ENCODE peak calls at places on chromosome 13, in seven cellular contexts. Q, A, G, N, I, Y and S are unnamed samples.

GRCh38 chr13:109330941-109331340 is 455.4 kb downstream of the IRS2 start:
- DNase-seq in A (no peak), G (no peak), N (no peak), Y (no peak), I (no peak), Q (no peak), S (no peak)

GRCh38 chr13:112968910-112969691 is at the start of gene MCF2L:
- DNase-seq in Q (peak), Y (peak), I (peak), A (peak), N (peak), G (no peak), S (peak)

GRCh38 chr13:19618925-19619324 is 14.5 kb upstream of the MPHOSPH8 start:
- DNase-seq in Y (peak), Q (peak), G (no peak), A (peak), N (no peak), I (no peak), S (no peak)

GRCh38 chr13:110128546-110128945 is 178.4 kb downstream of the COL4A1 start:
- DNase-seq in Y (no peak), I (no peak), N (no peak), Q (no peak), A (no peak), G (no peak), S (no peak)

GRCh38 chr13:74866151-74866550 is 615.8 kb downstream of the TBC1D4 start:
- DNase-seq in A (no peak), G (no peak), Q (no peak), Y (no peak), I (no peak), N (no peak), S (no peak)

GRCh38 chr13:95341441-95341840 is 40.2 kb upstream of the ABCC4 start:
- DNase-seq in A (no peak), Q (no peak), I (no peak), G (no peak), N (no peak), Y (no peak), S (no peak)

GRCh38 chr13:113105032-113105993 is at the start of gene F7:
- DNase-seq in I (no peak), Y (peak), G (no peak), A (no peak), N (no peak), Q (peak), S (no peak)

GRCh38 chr13:30605052-30605451 is 12.7 kb upstream of the USPL1 start:
- DNase-seq in N (no peak), I (no peak), A (no peak), Q (no peak), Y (no peak), G (no peak), S (no peak)

GRCh38 chr13:102322211-102322610 is 79.6 kb downstream of the FGF14 start:
- DNase-seq in N (no peak), A (no peak), Q (no peak), I (no peak), G (no peak), Y (no peak), S (no peak)

GRCh38 chr13:107743523-107743922 is 471.8 kb downstream of the LIG4 start:
- DNase-seq in Q (no peak), A (no peak), N (no peak), Y (no peak), G (no peak), I (no peak), S (no peak)

GRCh38 chr13:107743983-107744382 is 471.4 kb downstream of the LIG4 start:
- DNase-seq in G (no peak), Y (no peak), Q (peak), I (no peak), N (no peak), A (no peak), S (no peak)

GRCh38 chr13:107743100-107743499 is 472.2 kb downstream of the LIG4 start:
- DNase-seq in N (no peak), Q (no peak), Y (no peak), G (no peak), A (no peak), I (no peak), S (no peak)

GRCh38 chr13:107742544-107742943 is 472.8 kb downstream of the LIG4 start:
- DNase-seq in A (no peak), N (no peak), G (no peak), Q (no peak), Y (no peak), I (no peak), S (no peak)
- TF ChIP-seq CTCF in A (no peak), N (no peak), G (no peak), Q (no peak), Y (no peak), I (no peak), S (no peak)

GRCh38 chr13:99883805-99884204 is 87.8 kb downstream of the ZIC5 start:
- DNase-seq in N (no peak), Q (no peak), A (no peak), I (no peak), Y (no peak), G (no peak), S (no peak)
- H3K27ac ChIP-seq in N (no peak), Q (no peak), A (no peak), I (no peak), Y (no peak), G (no peak), S (no peak)

GRCh38 chr13:52447815-52448552 is 2.5 kb downstream of the VPS36 start:
- DNase-seq in A (no peak), Y (no peak), I (no peak), G (no peak), Q (no peak), N (no peak), S (no peak)

GRCh38 chr13:52450012-52450792 is at the start of gene VPS36:
- DNase-seq in N (peak), Q (peak), I (peak), A (peak), Y (peak), G (peak), S (peak)

GRCh38 chr13:52449323-52450011 is 967 bp downstream of the VPS36 start:
- DNase-seq in G (no peak), Y (no peak), Q (no peak), A (no peak), N (no peak), I (no peak), S (no peak)

GRCh38 chr13:52452470-52452869 is 2.0 kb upstream of the VPS36 start:
- DNase-seq in Y (no peak), G (no peak), I (no peak), Q (no peak), N (no peak), A (no peak), S (no peak)

DNA sequence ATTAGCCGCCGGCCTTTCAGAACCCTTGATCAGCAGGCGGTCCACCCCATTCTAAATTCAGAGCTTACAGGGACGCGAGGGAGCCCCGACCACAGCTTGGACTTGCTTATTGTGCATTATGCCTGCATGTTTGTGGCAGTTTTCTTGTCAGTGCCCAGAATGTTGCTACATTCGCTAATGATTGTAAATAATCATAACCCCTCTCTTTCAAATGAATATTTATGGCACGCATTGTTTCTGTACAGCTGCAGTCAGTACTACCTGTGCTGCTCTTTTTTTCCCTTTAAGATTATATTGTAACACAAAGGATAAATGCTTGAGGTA is 321 bp upstream of the VPS36 start:
- DNase-seq in Q (no peak), G (no peak), N (no peak), I (no peak), A (no peak), Y (no peak), S (no peak)
- TF ChIP-seq CTCF in Q (no peak), G (peak), N (no peak), I (no peak), A (no peak), Y (no peak), S (no peak)

GRCh38 chr13:40960721-40961120 is 58.4 kb downstream of the ELF1 start:
- DNase-seq in Y (no peak), A (no peak), G (no peak), N (no peak), I (no peak), Q (no peak), S (no peak)
- H3K27ac ChIP-seq in Y (no peak), A (no peak), G (no peak), N (no peak), I (no peak), Q (no peak), S (no peak)